ENCODE peak calls at places on chromosomes 3 and 15, in nine cellular contexts. One of them, this sample, is unnamed.

GRCh38 chr3:186151077-186151971 is 42.4 kb upstream of the ETV5 start:
- ATAC-seq in CD8-positive, alpha-beta T cell: no peak
- ATAC-seq in heart left ventricle: no peak
- ATAC-seq in left cardiac atrium: no peak
- ATAC-seq in body of pancreas: no peak
- ATAC-seq in stimulated activated naive CD8-positive, alpha-beta T cell treated with anti-CD3 and anti-CD28 coated beads, Interleukin-15, Interleukin-2, amounts not matched to agents 100 U/mL and 50 U/mL, for 24 hours: peak; percentile 32
- ATAC-seq in activated CD8-positive, alpha-beta T cell treated with anti-CD3 and anti-CD28 coated beads for 36 hours: peak; percentile 39
- ATAC-seq in CD4-positive, CD25-positive, alpha-beta regulatory T cell: no peak
- ATAC-seq in effector memory CD8-positive, alpha-beta T cell: no peak
- ATAC-seq in this sample: peak; percentile 68

GRCh38 chr3:45008117-45008516 is 18.0 kb upstream of the CLEC3B start:
- ATAC-seq in CD8-positive, alpha-beta T cell: no peak
- ATAC-seq in heart left ventricle: no peak
- ATAC-seq in left cardiac atrium: no peak
- ATAC-seq in body of pancreas: no peak
- ATAC-seq in stimulated activated naive CD8-positive, alpha-beta T cell treated with anti-CD3 and anti-CD28 coated beads, Interleukin-15, Interleukin-2, amounts not matched to agents 100 U/mL and 50 U/mL, for 24 hours: no peak
- ATAC-seq in activated CD8-positive, alpha-beta T cell treated with anti-CD3 and anti-CD28 coated beads for 36 hours: no peak
- ATAC-seq in CD4-positive, CD25-positive, alpha-beta regulatory T cell: no peak
- ATAC-seq in effector memory CD8-positive, alpha-beta T cell: no peak
- ATAC-seq in this sample: no peak

GRCh38 chr15:81504170-81504905 is 130.3 kb upstream of the TMC3 start:
- ATAC-seq in CD8-positive, alpha-beta T cell: no peak
- ATAC-seq in heart left ventricle: no peak
- ATAC-seq in left cardiac atrium: no peak
- ATAC-seq in body of pancreas: peak; percentile 74
- ATAC-seq in stimulated activated naive CD8-positive, alpha-beta T cell treated with anti-CD3 and anti-CD28 coated beads, Interleukin-15, Interleukin-2, amounts not matched to agents 100 U/mL and 50 U/mL, for 24 hours: no peak
- ATAC-seq in activated CD8-positive, alpha-beta T cell treated with anti-CD3 and anti-CD28 coated beads for 36 hours: no peak
- ATAC-seq in CD4-positive, CD25-positive, alpha-beta regulatory T cell: no peak
- ATAC-seq in effector memory CD8-positive, alpha-beta T cell: no peak
- ATAC-seq in this sample: no peak

GRCh38 chr15:25858952-25859760 is 4.0 kb downstream of the ATP10A start:
- ATAC-seq in CD8-positive, alpha-beta T cell: peak; percentile 2
- ATAC-seq in heart left ventricle: no peak
- ATAC-seq in left cardiac atrium: no peak
- ATAC-seq in body of pancreas: no peak
- ATAC-seq in stimulated activated naive CD8-positive, alpha-beta T cell treated with anti-CD3 and anti-CD28 coated beads, Interleukin-15, Interleukin-2, amounts not matched to agents 100 U/mL and 50 U/mL, for 24 hours: no peak
- ATAC-seq in activated CD8-positive, alpha-beta T cell treated with anti-CD3 and anti-CD28 coated beads for 36 hours: no peak
- ATAC-seq in CD4-positive, CD25-positive, alpha-beta regulatory T cell: no peak
- ATAC-seq in effector memory CD8-positive, alpha-beta T cell: no peak
- ATAC-seq in this sample: no peak

GRCh38 chr3:13770390-13771169 is 109.3 kb downstream of the WNT7A start:
- ATAC-seq in CD8-positive, alpha-beta T cell: no peak
- ATAC-seq in heart left ventricle: no peak
- ATAC-seq in left cardiac atrium: no peak
- ATAC-seq in body of pancreas: peak; percentile 71
- ATAC-seq in stimulated activated naive CD8-positive, alpha-beta T cell treated with anti-CD3 and anti-CD28 coated beads, Interleukin-15, Interleukin-2, amounts not matched to agents 100 U/mL and 50 U/mL, for 24 hours: no peak
- ATAC-seq in activated CD8-positive, alpha-beta T cell treated with anti-CD3 and anti-CD28 coated beads for 36 hours: no peak
- ATAC-seq in CD4-positive, CD25-positive, alpha-beta regulatory T cell: no peak
- ATAC-seq in effector memory CD8-positive, alpha-beta T cell: no peak
- ATAC-seq in this sample: no peak

GRCh38 chr3:105274958-105275357 is 91.8 kb upstream of the ALCAM start:
- ATAC-seq in CD8-positive, alpha-beta T cell: no peak
- ATAC-seq in heart left ventricle: no peak
- ATAC-seq in left cardiac atrium: no peak
- ATAC-seq in body of pancreas: no peak
- ATAC-seq in stimulated activated naive CD8-positive, alpha-beta T cell treated with anti-CD3 and anti-CD28 coated beads, Interleukin-15, Interleukin-2, amounts not matched to agents 100 U/mL and 50 U/mL, for 24 hours: no peak
- ATAC-seq in activated CD8-positive, alpha-beta T cell treated with anti-CD3 and anti-CD28 coated beads for 36 hours: no peak
- ATAC-seq in CD4-positive, CD25-positive, alpha-beta regulatory T cell: no peak
- ATAC-seq in effector memory CD8-positive, alpha-beta T cell: no peak
- ATAC-seq in this sample: no peak

GRCh38 chr3:57855281-57855680 is 99.2 kb downstream of the SLMAP start:
- ATAC-seq in CD8-positive, alpha-beta T cell: no peak
- ATAC-seq in heart left ventricle: no peak
- ATAC-seq in left cardiac atrium: no peak
- ATAC-seq in body of pancreas: no peak
- ATAC-seq in stimulated activated naive CD8-positive, alpha-beta T cell treated with anti-CD3 and anti-CD28 coated beads, Interleukin-15, Interleukin-2, amounts not matched to agents 100 U/mL and 50 U/mL, for 24 hours: no peak
- ATAC-seq in activated CD8-positive, alpha-beta T cell treated with anti-CD3 and anti-CD28 coated beads for 36 hours: no peak
- ATAC-seq in CD4-positive, CD25-positive, alpha-beta regulatory T cell: no peak
- ATAC-seq in effector memory CD8-positive, alpha-beta T cell: no peak
- ATAC-seq in this sample: no peak

GRCh38 chr15:22267761-22268160 is 187.4 kb downstream of the OR4M2 start:
- ATAC-seq in CD8-positive, alpha-beta T cell: no peak
- ATAC-seq in heart left ventricle: no peak
- ATAC-seq in left cardiac atrium: no peak
- ATAC-seq in body of pancreas: no peak
- ATAC-seq in stimulated activated naive CD8-positive, alpha-beta T cell treated with anti-CD3 and anti-CD28 coated beads, Interleukin-15, Interleukin-2, amounts not matched to agents 100 U/mL and 50 U/mL, for 24 hours: no peak
- ATAC-seq in activated CD8-positive, alpha-beta T cell treated with anti-CD3 and anti-CD28 coated beads for 36 hours: no peak
- ATAC-seq in CD4-positive, CD25-positive, alpha-beta regulatory T cell: no peak
- ATAC-seq in effector memory CD8-positive, alpha-beta T cell: no peak
- ATAC-seq in this sample: no peak

GRCh38 chr3:65924762-65925161 is 114.0 kb downstream of the MAGI1 start:
- ATAC-seq in CD8-positive, alpha-beta T cell: no peak
- ATAC-seq in heart left ventricle: no peak
- ATAC-seq in left cardiac atrium: no peak
- ATAC-seq in body of pancreas: no peak
- ATAC-seq in stimulated activated naive CD8-positive, alpha-beta T cell treated with anti-CD3 and anti-CD28 coated beads, Interleukin-15, Interleukin-2, amounts not matched to agents 100 U/mL and 50 U/mL, for 24 hours: no peak
- ATAC-seq in activated CD8-positive, alpha-beta T cell treated with anti-CD3 and anti-CD28 coated beads for 36 hours: no peak
- ATAC-seq in CD4-positive, CD25-positive, alpha-beta regulatory T cell: no peak
- ATAC-seq in effector memory CD8-positive, alpha-beta T cell: no peak
- ATAC-seq in this sample: no peak

GRCh38 chr3:121730940-121731687 is 18.4 kb downstream of the GOLGB1 start:
- ATAC-seq in CD8-positive, alpha-beta T cell: no peak
- ATAC-seq in heart left ventricle: peak; percentile 76
- ATAC-seq in left cardiac atrium: no peak
- ATAC-seq in body of pancreas: no peak
- ATAC-seq in stimulated activated naive CD8-positive, alpha-beta T cell treated with anti-CD3 and anti-CD28 coated beads, Interleukin-15, Interleukin-2, amounts not matched to agents 100 U/mL and 50 U/mL, for 24 hours: no peak
- ATAC-seq in activated CD8-positive, alpha-beta T cell treated with anti-CD3 and anti-CD28 coated beads for 36 hours: no peak
- ATAC-seq in CD4-positive, CD25-positive, alpha-beta regulatory T cell: no peak
- ATAC-seq in effector memory CD8-positive, alpha-beta T cell: no peak
- ATAC-seq in this sample: no peak

GRCh38 chr15:85564686-85565085 is 184.3 kb downstream of the AKAP13 start:
- ATAC-seq in CD8-positive, alpha-beta T cell: no peak
- ATAC-seq in heart left ventricle: peak; percentile 30
- ATAC-seq in left cardiac atrium: peak; percentile 41
- ATAC-seq in body of pancreas: no peak
- ATAC-seq in stimulated activated naive CD8-positive, alpha-beta T cell treated with anti-CD3 and anti-CD28 coated beads, Interleukin-15, Interleukin-2, amounts not matched to agents 100 U/mL and 50 U/mL, for 24 hours: no peak
- ATAC-seq in activated CD8-positive, alpha-beta T cell treated with anti-CD3 and anti-CD28 coated beads for 36 hours: no peak
- ATAC-seq in CD4-positive, CD25-positive, alpha-beta regulatory T cell: no peak
- ATAC-seq in effector memory CD8-positive, alpha-beta T cell: no peak
- ATAC-seq in this sample: no peak

GRCh38 chr3:57144952-57145351 is 20.2 kb downstream of the IL17RD start:
- ATAC-seq in CD8-positive, alpha-beta T cell: no peak
- ATAC-seq in heart left ventricle: peak; percentile 91
- ATAC-seq in left cardiac atrium: peak; percentile 95
- ATAC-seq in body of pancreas: no peak
- ATAC-seq in stimulated activated naive CD8-positive, alpha-beta T cell treated with anti-CD3 and anti-CD28 coated beads, Interleukin-15, Interleukin-2, amounts not matched to agents 100 U/mL and 50 U/mL, for 24 hours: no peak
- ATAC-seq in activated CD8-positive, alpha-beta T cell treated with anti-CD3 and anti-CD28 coated beads for 36 hours: no peak
- ATAC-seq in CD4-positive, CD25-positive, alpha-beta regulatory T cell: no peak
- ATAC-seq in effector memory CD8-positive, alpha-beta T cell: no peak
- ATAC-seq in this sample: no peak

GRCh38 chr3:170352936-170353335 is 4.6 kb upstream of the SKIL start:
- ATAC-seq in CD8-positive, alpha-beta T cell: no peak
- ATAC-seq in heart left ventricle: no peak
- ATAC-seq in left cardiac atrium: no peak
- ATAC-seq in body of pancreas: no peak
- ATAC-seq in stimulated activated naive CD8-positive, alpha-beta T cell treated with anti-CD3 and anti-CD28 coated beads, Interleukin-15, Interleukin-2, amounts not matched to agents 100 U/mL and 50 U/mL, for 24 hours: no peak
- ATAC-seq in activated CD8-positive, alpha-beta T cell treated with anti-CD3 and anti-CD28 coated beads for 36 hours: no peak
- ATAC-seq in CD4-positive, CD25-positive, alpha-beta regulatory T cell: no peak
- ATAC-seq in effector memory CD8-positive, alpha-beta T cell: peak; percentile 3
- ATAC-seq in this sample: peak; percentile 28

GRCh38 chr3:170725285-170725731 is 139.4 kb upstream of the SLC7A14 start:
- ATAC-seq in CD8-positive, alpha-beta T cell: no peak
- ATAC-seq in heart left ventricle: peak; percentile 50
- ATAC-seq in left cardiac atrium: peak; percentile 73
- ATAC-seq in body of pancreas: no peak
- ATAC-seq in stimulated activated naive CD8-positive, alpha-beta T cell treated with anti-CD3 and anti-CD28 coated beads, Interleukin-15, Interleukin-2, amounts not matched to agents 100 U/mL and 50 U/mL, for 24 hours: no peak
- ATAC-seq in activated CD8-positive, alpha-beta T cell treated with anti-CD3 and anti-CD28 coated beads for 36 hours: no peak
- ATAC-seq in CD4-positive, CD25-positive, alpha-beta regulatory T cell: no peak
- ATAC-seq in effector memory CD8-positive, alpha-beta T cell: no peak
- ATAC-seq in this sample: no peak

GRCh38 chr3:194632211-194632982 is 822 bp downstream of the TMEM44 start:
- ATAC-seq in CD8-positive, alpha-beta T cell: no peak
- ATAC-seq in heart left ventricle: peak; percentile 44
- ATAC-seq in left cardiac atrium: no peak
- ATAC-seq in body of pancreas: peak; percentile 11
- ATAC-seq in stimulated activated naive CD8-positive, alpha-beta T cell treated with anti-CD3 and anti-CD28 coated beads, Interleukin-15, Interleukin-2, amounts not matched to agents 100 U/mL and 50 U/mL, for 24 hours: peak; percentile 10
- ATAC-seq in activated CD8-positive, alpha-beta T cell treated with anti-CD3 and anti-CD28 coated beads for 36 hours: peak; percentile 7
- ATAC-seq in CD4-positive, CD25-positive, alpha-beta regulatory T cell: no peak
- ATAC-seq in effector memory CD8-positive, alpha-beta T cell: no peak
- ATAC-seq in this sample: peak; percentile 21

GRCh38 chr3:107604057-107604802 is 81.5 kb downstream of the BBX start:
- ATAC-seq in CD8-positive, alpha-beta T cell: no peak
- ATAC-seq in heart left ventricle: peak; percentile 91
- ATAC-seq in left cardiac atrium: peak; percentile 75
- ATAC-seq in body of pancreas: no peak
- ATAC-seq in stimulated activated naive CD8-positive, alpha-beta T cell treated with anti-CD3 and anti-CD28 coated beads, Interleukin-15, Interleukin-2, amounts not matched to agents 100 U/mL and 50 U/mL, for 24 hours: no peak
- ATAC-seq in activated CD8-positive, alpha-beta T cell treated with anti-CD3 and anti-CD28 coated beads for 36 hours: no peak
- ATAC-seq in CD4-positive, CD25-positive, alpha-beta regulatory T cell: no peak
- ATAC-seq in effector memory CD8-positive, alpha-beta T cell: no peak
- ATAC-seq in this sample: peak; percentile 34

GRCh38 chr3:9747267-9747666 is 2.5 kb upstream of the OGG1 start:
- ATAC-seq in CD8-positive, alpha-beta T cell: no peak
- ATAC-seq in heart left ventricle: no peak
- ATAC-seq in left cardiac atrium: no peak
- ATAC-seq in body of pancreas: no peak
- ATAC-seq in stimulated activated naive CD8-positive, alpha-beta T cell treated with anti-CD3 and anti-CD28 coated beads, Interleukin-15, Interleukin-2, amounts not matched to agents 100 U/mL and 50 U/mL, for 24 hours: no peak
- ATAC-seq in activated CD8-positive, alpha-beta T cell treated with anti-CD3 and anti-CD28 coated beads for 36 hours: no peak
- ATAC-seq in CD4-positive, CD25-positive, alpha-beta regulatory T cell: no peak
- ATAC-seq in effector memory CD8-positive, alpha-beta T cell: no peak
- ATAC-seq in this sample: no peak

This sample was measured in activated T-helper 17 cell treated with anti-CD3 and anti-CD28 coated beads, Interleukin-2, amount 50 U/mL, for 72 hours.